ENCODE peak calls at places on chromosome X, in five cellular contexts. One of them, this sample, is unnamed.
A peak's percentile ranks its signal among the peaks of the same experiment; 100 is the strongest.

GRCh38 chrX:110021180-110022022 is 18.5 kb downstream of the TMEM164 start:
- DNase-seq in Calu3: no peak
- DNase-seq in SK-N-SH: no peak
- DNase-seq in AG04449: no peak
- DNase-seq in foreskin fibroblast: peak; percentile 71
- DNase-seq in this sample: peak; percentile 74

GRCh38 chrX:39899876-39900787 is 197.6 kb downstream of the BCOR start:
- DNase-seq in Calu3: no peak
- DNase-seq in SK-N-SH: peak; percentile 62
- DNase-seq in AG04449: no peak
- DNase-seq in foreskin fibroblast: peak; percentile 18
- DNase-seq in this sample: no peak

GRCh38 chrX:105822138-105823091 is at the start of gene NRK:
- DNase-seq in Calu3: no peak
- DNase-seq in SK-N-SH: peak; percentile 27
- DNase-seq in AG04449: no peak
- DNase-seq in foreskin fibroblast: peak; percentile 28
- DNase-seq in this sample: no peak

GRCh38 chrX:103157511-103158316 is 57.2 kb upstream of the BEX4 start:
- DNase-seq in Calu3: peak; percentile 41
- DNase-seq in SK-N-SH: peak; percentile 46
- DNase-seq in AG04449: no peak
- DNase-seq in foreskin fibroblast: peak; percentile 66
- DNase-seq in this sample: peak; percentile 20

GRCh38 chrX:27583976-27584375 is 6.2 kb upstream of the DCAF8L2 start:
- DNase-seq in Calu3: peak; percentile 9
- DNase-seq in SK-N-SH: no peak
- DNase-seq in AG04449: no peak
- DNase-seq in foreskin fibroblast: no peak
- DNase-seq in this sample: no peak

GRCh38 chrX:68822641-68823410 is 6.0 kb upstream of the EFNB1 start:
- DNase-seq in Calu3: peak; percentile 46
- DNase-seq in SK-N-SH: peak; percentile 66
- DNase-seq in AG04449: no peak
- DNase-seq in foreskin fibroblast: peak; percentile 67
- DNase-seq in this sample: peak; percentile 36

GRCh38 chrX:119228506-119229290 is 7.4 kb upstream of the PGRMC1 start:
- DNase-seq in Calu3: no peak
- DNase-seq in SK-N-SH: no peak
- DNase-seq in AG04449: peak; percentile 68
- DNase-seq in foreskin fibroblast: peak; percentile 92
- DNase-seq in this sample: peak; percentile 85

GRCh38 chrX:16882702-16883486 is 12.7 kb upstream of the RBBP7 start:
- DNase-seq in Calu3: peak; percentile 76
- DNase-seq in SK-N-SH: peak; percentile 70
- DNase-seq in AG04449: no peak
- DNase-seq in foreskin fibroblast: peak; percentile 81
- DNase-seq in this sample: peak; percentile 15

GRCh38 chrX:103954259-103954658 is 8.2 kb upstream of the TMSB15B start:
- DNase-seq in Calu3: no peak
- DNase-seq in SK-N-SH: no peak
- DNase-seq in AG04449: no peak
- DNase-seq in foreskin fibroblast: no peak
- DNase-seq in this sample: no peak

GRCh38 chrX:68989456-68989855 is 160.6 kb downstream of the EFNB1 start:
- DNase-seq in Calu3: no peak
- DNase-seq in SK-N-SH: no peak
- DNase-seq in AG04449: no peak
- DNase-seq in foreskin fibroblast: no peak
- DNase-seq in this sample: no peak

GRCh38 chrX:63250253-63250868 is 100.8 kb downstream of the SPIN4 start:
- DNase-seq in Calu3: peak; percentile 75
- DNase-seq in SK-N-SH: peak; percentile 42
- DNase-seq in AG04449: peak; percentile 23
- DNase-seq in foreskin fibroblast: peak; percentile 77
- DNase-seq in this sample: peak; percentile 78

GRCh38 chrX:122238801-122239200 is 945.3 kb upstream of the GRIA3 start:
- DNase-seq in Calu3: no peak
- DNase-seq in SK-N-SH: no peak
- DNase-seq in AG04449: no peak
- DNase-seq in foreskin fibroblast: peak; percentile 60
- DNase-seq in this sample: peak; percentile 18

GRCh38 chrX:16970977-16971376 is 24.5 kb downstream of the REPS2 start:
- DNase-seq in Calu3: no peak
- DNase-seq in SK-N-SH: no peak
- DNase-seq in AG04449: no peak
- DNase-seq in foreskin fibroblast: peak; percentile 56
- DNase-seq in this sample: no peak

GRCh38 chrX:38312436-38312835 is 14.9 kb downstream of the RPGR start:
- DNase-seq in Calu3: no peak
- DNase-seq in SK-N-SH: no peak
- DNase-seq in AG04449: no peak
- DNase-seq in foreskin fibroblast: peak; percentile 89
- DNase-seq in this sample: peak; percentile 84

GRCh38 chrX:9906919-9907318 is 60.2 kb upstream of the CLDN34 start:
- DNase-seq in Calu3: peak; percentile 67
- DNase-seq in SK-N-SH: peak; percentile 21
- DNase-seq in AG04449: no peak
- DNase-seq in foreskin fibroblast: no peak
- DNase-seq in this sample: no peak

GRCh38 chrX:6941041-6941440 is 206.5 kb upstream of the STS start:
- DNase-seq in Calu3: no peak
- DNase-seq in SK-N-SH: no peak
- DNase-seq in AG04449: no peak
- DNase-seq in foreskin fibroblast: peak; percentile 55
- DNase-seq in this sample: peak; percentile 0

GRCh38 chrX:48703642-48704481 is 7.3 kb downstream of the SUV39H1 start:
- DNase-seq in Calu3: peak; percentile 55
- DNase-seq in SK-N-SH: no peak
- DNase-seq in AG04449: no peak
- DNase-seq in foreskin fibroblast: peak; percentile 66
- DNase-seq in this sample: peak; percentile 72

GRCh38 chrX:20393944-20394343 is 127.2 kb upstream of the RPS6KA3 start:
- DNase-seq in Calu3: no peak
- DNase-seq in SK-N-SH: no peak
- DNase-seq in AG04449: no peak
- DNase-seq in foreskin fibroblast: no peak
- DNase-seq in this sample: no peak

GRCh38 chrX:84501798-84502628 is at the start of gene HDX:
- DNase-seq in Calu3: peak; percentile 89
- DNase-seq in SK-N-SH: peak; percentile 56
- DNase-seq in AG04449: peak; percentile 16
- DNase-seq in foreskin fibroblast: peak; percentile 90
- DNase-seq in this sample: peak; percentile 74

GRCh38 chrX:40474205-40474626 is 106.6 kb upstream of the ATP6AP2 start:
- DNase-seq in Calu3: peak; percentile 40
- DNase-seq in SK-N-SH: peak; percentile 66
- DNase-seq in AG04449: no peak
- DNase-seq in foreskin fibroblast: no peak
- DNase-seq in this sample: no peak

GRCh38 chrX:49761481-49761880 is 65.7 kb upstream of the PAGE1 start:
- DNase-seq in Calu3: peak; percentile 6
- DNase-seq in SK-N-SH: no peak
- DNase-seq in AG04449: no peak
- DNase-seq in foreskin fibroblast: peak; percentile 1
- DNase-seq in this sample: no peak

GRCh38 chrX:69493766-69494165 is 10.4 kb upstream of the NALF2 start:
- DNase-seq in Calu3: no peak
- DNase-seq in SK-N-SH: no peak
- DNase-seq in AG04449: no peak
- DNase-seq in foreskin fibroblast: no peak
- DNase-seq in this sample: no peak

GRCh38 chrX:39903937-39904336 is 193.8 kb downstream of the BCOR start:
- DNase-seq in Calu3: no peak
- DNase-seq in SK-N-SH: no peak
- DNase-seq in AG04449: no peak
- DNase-seq in foreskin fibroblast: peak; percentile 60
- DNase-seq in this sample: peak; percentile 56

GRCh38 chrX:136199365-136199764 is 51.8 kb downstream of the MAP7D3 start:
- DNase-seq in Calu3: no peak
- DNase-seq in SK-N-SH: no peak
- DNase-seq in AG04449: no peak
- DNase-seq in foreskin fibroblast: peak; percentile 67
- DNase-seq in this sample: no peak

GRCh38 chrX:134006484-134007161 is 21.2 kb upstream of the GPC3 start:
- DNase-seq in Calu3: no peak
- DNase-seq in SK-N-SH: no peak
- DNase-seq in AG04449: no peak
- DNase-seq in foreskin fibroblast: no peak
- DNase-seq in this sample: no peak
- TF ChIP-seq CTCF in Calu3: no peak
- TF ChIP-seq CTCF in SK-N-SH: no peak
- TF ChIP-seq CTCF in AG04449: no peak
- TF ChIP-seq CTCF in foreskin fibroblast: no peak
- TF ChIP-seq CTCF in this sample: no peak

DNA sequence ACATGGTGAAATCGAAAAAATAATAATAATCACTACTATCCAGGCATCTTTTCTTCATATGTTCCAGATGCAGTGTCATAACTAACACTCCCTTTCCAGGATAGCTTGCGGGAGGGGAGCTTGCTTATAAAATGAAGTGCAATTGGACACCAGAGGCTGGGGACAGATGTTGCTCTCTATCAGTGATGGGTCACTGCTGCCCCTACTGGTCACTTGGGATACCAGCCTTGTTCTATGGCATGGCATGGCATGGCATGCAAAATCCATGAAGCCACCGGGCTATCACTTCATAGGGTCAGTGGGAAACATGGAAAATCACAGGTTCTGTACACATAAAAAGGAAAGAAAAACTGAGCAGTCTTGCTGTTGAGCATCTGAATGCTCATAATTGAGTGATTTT is 168.1 kb downstream of the GLRA2 start:
- DNase-seq in Calu3: peak; percentile 63
- DNase-seq in SK-N-SH: peak; percentile 59
- DNase-seq in AG04449: no peak
- DNase-seq in foreskin fibroblast: peak; percentile 43
- DNase-seq in this sample: peak; percentile 3
- TF ChIP-seq CTCF in Calu3: peak; percentile 64
- TF ChIP-seq CTCF in SK-N-SH: peak; percentile 74
- TF ChIP-seq CTCF in AG04449: peak; percentile 31
- TF ChIP-seq CTCF in foreskin fibroblast: peak; percentile 32
- TF ChIP-seq CTCF in this sample: peak; percentile 69

GRCh38 chrX:154374361-154375155 is at the start of gene FLNA:
- DNase-seq in Calu3: peak; percentile 72
- DNase-seq in SK-N-SH: peak; percentile 61
- DNase-seq in AG04449: no peak
- DNase-seq in foreskin fibroblast: peak; percentile 53
- DNase-seq in this sample: no peak
- TF ChIP-seq CTCF in Calu3: no peak
- TF ChIP-seq CTCF in SK-N-SH: no peak
- TF ChIP-seq CTCF in AG04449: no peak
- TF ChIP-seq CTCF in foreskin fibroblast: no peak
- TF ChIP-seq CTCF in this sample: no peak

GRCh38 chrX:113634565-113634964 is 793.9 kb upstream of the AMOT start:
- DNase-seq in Calu3: no peak
- DNase-seq in SK-N-SH: no peak
- DNase-seq in AG04449: no peak
- DNase-seq in foreskin fibroblast: no peak
- DNase-seq in this sample: no peak
- TF ChIP-seq CTCF in Calu3: no peak
- TF ChIP-seq CTCF in SK-N-SH: no peak
- TF ChIP-seq CTCF in AG04449: no peak
- TF ChIP-seq CTCF in foreskin fibroblast: no peak
- TF ChIP-seq CTCF in this sample: no peak

DNA sequence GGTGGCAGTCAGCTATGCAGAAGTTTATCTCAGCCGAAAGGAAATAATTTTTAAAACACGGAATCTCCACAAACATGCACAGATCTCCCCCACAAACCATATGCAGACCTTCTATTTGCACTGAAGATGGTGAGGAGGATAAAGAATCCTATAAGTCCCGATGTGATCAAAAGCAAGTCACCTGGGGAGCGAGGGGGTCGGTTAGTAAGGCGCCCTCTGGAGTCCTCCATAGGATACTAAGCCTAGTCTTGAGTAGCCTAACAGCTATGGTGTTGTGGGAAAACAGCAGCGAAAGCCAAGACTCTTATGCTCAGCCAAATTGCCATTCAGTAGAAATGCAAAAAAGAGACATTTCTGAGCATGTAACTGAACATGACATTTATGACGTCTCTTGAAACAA is 210.9 kb downstream of the FRMPD4 start:
- DNase-seq in Calu3: no peak
- DNase-seq in SK-N-SH: no peak
- DNase-seq in AG04449: no peak
- DNase-seq in foreskin fibroblast: no peak
- DNase-seq in this sample: no peak
- TF ChIP-seq CTCF in Calu3: no peak
- TF ChIP-seq CTCF in SK-N-SH: peak; percentile 8
- TF ChIP-seq CTCF in AG04449: no peak
- TF ChIP-seq CTCF in foreskin fibroblast: no peak
- TF ChIP-seq CTCF in this sample: no peak